ENCODE peak calls at places on chromosomes 11 and 22, in four cellular contexts. Y, Q, P and O are unnamed samples.

GRCh38 chr11:79007811-79008294 is 433.0 kb downstream of the TENM4 start:
- DNase-seq in Y (no peak), Q (no peak), P (no peak), O (no peak)

GRCh38 chr11:91857194-91857593 is 367.4 kb upstream of the FAT3 start:
- DNase-seq in Q (no peak), P (no peak), Y (no peak), O (no peak)

GRCh38 chr11:96388891-96389603 is 665 bp downstream of the CCDC82 start:
- DNase-seq in P (peak), Q (peak), Y (peak), O (peak)

GRCh38 chr11:68792400-68792955 is 41.2 kb upstream of the TESMIN start:
- DNase-seq in P (no peak), Q (no peak), Y (no peak), O (no peak)

GRCh38 chr11:44028401-44028800 is 19.4 kb upstream of the ACCSL start:
- DNase-seq in P (no peak), Y (no peak), Q (no peak), O (no peak)

GRCh38 chr11:47235163-47235562 is 13.5 kb downstream of the ACP2 start:
- DNase-seq in P (no peak), Q (no peak), Y (no peak), O (peak)

GRCh38 chr11:19602906-19603305 is 109.7 kb upstream of the NAV2 start:
- DNase-seq in Y (no peak), P (no peak), Q (no peak), O (no peak)

GRCh38 chr11:92886243-92886905 is 83.1 kb upstream of the MTNR1B start:
- DNase-seq in P (peak), Q (peak), Y (peak), O (peak)

GRCh38 chr11:10444725-10445286 is 10.3 kb upstream of the AMPD3 start:
- DNase-seq in Q (no peak), Y (no peak), P (no peak), O (peak)

GRCh38 chr11:61687420-61687819 is 7.2 kb downstream of the DAGLA start:
- DNase-seq in Y (no peak), P (no peak), Q (no peak), O (no peak)

GRCh38 chr11:85590848-85591483 is 36.2 kb downstream of the DLG2 start:
- DNase-seq in P (no peak), Y (no peak), Q (no peak), O (peak)

GRCh38 chr11:14861680-14862079 is 30.4 kb downstream of the CYP2R1 start:
- DNase-seq in Y (no peak), Q (no peak), P (no peak), O (no peak)

GRCh38 chr22:40153186-40153585 is 24.5 kb upstream of the TNRC6B start:
- DNase-seq in P (no peak), Q (no peak), Y (no peak), O (no peak)

GRCh38 chr11:95067828-95068244 is 1.1 kb downstream of the SRSF8 start:
- DNase-seq in Q (no peak), P (no peak), Y (no peak), O (no peak)

GRCh38 chr22:39545310-39546063 is 12.9 kb upstream of the RPS19BP1 start:
- DNase-seq in Q (peak), P (no peak), Y (peak), O (no peak)

GRCh38 chr11:7577883-7578242 is 64.1 kb downstream of the PPFIBP2 start:
- DNase-seq in Q (no peak), P (no peak), Y (no peak), O (peak)

GRCh38 chr11:84419576-84419975 is 1133.4 kb upstream of the CCDC90B start:
- DNase-seq in Q (no peak), P (no peak), Y (no peak), O (no peak)

GRCh38 chr11:59523541-59523940 is 12.2 kb downstream of the OR4D9 start:
- DNase-seq in Q (no peak), Y (no peak), P (no peak), O (no peak)

GRCh38 chr22:29079218-29079901 is 6.5 kb downstream of the KREMEN1 start:
- DNase-seq in Y (peak), Q (no peak), P (no peak), O (no peak)

GRCh38 chr22:48245119-48245485 is 1482.7 kb downstream of the TBC1D22A start:
- DNase-seq in Q (no peak), P (no peak), Y (no peak), O (no peak)

GRCh38 chr22:46936378-46936916 is 174.0 kb downstream of the TBC1D22A start:
- DNase-seq in Y (no peak), Q (no peak), P (no peak), O (no peak)

GRCh38 chr11:112762686-112763048 is 198.6 kb upstream of the NCAM1 start:
- DNase-seq in P (no peak), Y (no peak), Q (no peak), O (no peak)

GRCh38 chr22:39518996-39519680 is 1.2 kb upstream of the ATF4 start:
- DNase-seq in Q (no peak), P (no peak), Y (no peak), O (peak)

GRCh38 chr11:69922015-69922595 is 102.9 kb upstream of the FGF3 start:
- DNase-seq in Y (no peak), Q (peak), P (no peak), O (no peak)

GRCh38 chr22:49170053-49170452 is 657.6 kb downstream of the BRD1 start:
- DNase-seq in P (no peak), Q (peak), Y (no peak), O (no peak)

GRCh38 chr22:27801616-27802388 is at the start of gene MN1:
- DNase-seq in Q (peak), P (no peak), Y (no peak), O (peak)

GRCh38 chr11:118878187-118878586 is 5.5 kb upstream of the CXCR5 start:
- DNase-seq in P (no peak), Y (no peak), Q (no peak), O (no peak)
- TF ChIP-seq USF1 in P (no peak), Y (no peak), Q (no peak), O (no peak)

DNA sequence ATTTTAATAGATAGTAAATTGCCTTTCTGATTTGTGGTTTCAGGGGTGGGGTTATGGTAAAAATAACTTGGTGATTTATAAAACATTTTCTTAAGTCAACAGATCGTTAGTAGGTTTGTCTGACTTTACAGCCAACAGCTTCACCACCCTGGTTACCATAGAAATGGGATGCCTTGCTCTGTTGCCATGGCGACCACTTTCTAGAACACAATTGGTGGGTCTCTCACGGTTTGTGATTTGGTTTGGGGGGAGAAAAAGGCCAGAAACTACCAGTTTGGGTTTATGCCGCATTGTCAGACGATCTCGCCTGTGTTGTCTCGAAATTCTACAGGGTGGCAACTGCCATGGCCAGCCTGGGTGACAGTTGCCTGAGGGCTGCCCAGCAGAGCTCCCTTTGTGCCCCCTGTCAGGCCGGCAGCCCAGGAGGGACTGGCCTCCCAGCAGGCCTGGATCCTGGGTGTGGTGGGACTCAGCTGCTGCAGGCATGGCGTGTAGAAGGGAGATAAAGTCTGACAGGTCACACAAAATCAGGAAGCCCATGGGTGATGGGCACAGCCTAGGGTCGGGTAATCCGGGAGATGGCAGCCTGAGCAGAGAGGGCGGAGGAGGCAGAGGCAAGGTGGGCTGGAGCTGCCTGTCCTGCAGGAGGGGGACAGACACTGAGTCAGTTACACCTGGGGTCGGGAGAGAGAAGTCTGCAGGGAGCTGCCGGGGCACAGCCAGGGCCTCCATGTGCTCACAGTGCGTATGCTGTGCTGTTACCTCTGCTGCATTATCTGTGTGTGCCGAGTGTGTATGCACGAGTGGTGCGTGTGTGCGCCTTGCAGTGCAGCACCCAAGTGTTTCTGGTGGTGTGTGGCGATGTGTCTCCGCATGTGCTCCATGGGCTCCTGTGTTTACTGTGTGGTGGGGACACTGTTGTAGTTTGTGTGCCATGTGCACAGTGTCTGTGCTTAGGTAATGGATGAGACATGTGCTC is 31.1 kb downstream of the KCNC1 start:
- DNase-seq in P (no peak), Y (no peak), Q (no peak), O (peak)
- TF ChIP-seq USF1 in P (no peak), Y (no peak), Q (no peak), O (no peak)

DNA sequence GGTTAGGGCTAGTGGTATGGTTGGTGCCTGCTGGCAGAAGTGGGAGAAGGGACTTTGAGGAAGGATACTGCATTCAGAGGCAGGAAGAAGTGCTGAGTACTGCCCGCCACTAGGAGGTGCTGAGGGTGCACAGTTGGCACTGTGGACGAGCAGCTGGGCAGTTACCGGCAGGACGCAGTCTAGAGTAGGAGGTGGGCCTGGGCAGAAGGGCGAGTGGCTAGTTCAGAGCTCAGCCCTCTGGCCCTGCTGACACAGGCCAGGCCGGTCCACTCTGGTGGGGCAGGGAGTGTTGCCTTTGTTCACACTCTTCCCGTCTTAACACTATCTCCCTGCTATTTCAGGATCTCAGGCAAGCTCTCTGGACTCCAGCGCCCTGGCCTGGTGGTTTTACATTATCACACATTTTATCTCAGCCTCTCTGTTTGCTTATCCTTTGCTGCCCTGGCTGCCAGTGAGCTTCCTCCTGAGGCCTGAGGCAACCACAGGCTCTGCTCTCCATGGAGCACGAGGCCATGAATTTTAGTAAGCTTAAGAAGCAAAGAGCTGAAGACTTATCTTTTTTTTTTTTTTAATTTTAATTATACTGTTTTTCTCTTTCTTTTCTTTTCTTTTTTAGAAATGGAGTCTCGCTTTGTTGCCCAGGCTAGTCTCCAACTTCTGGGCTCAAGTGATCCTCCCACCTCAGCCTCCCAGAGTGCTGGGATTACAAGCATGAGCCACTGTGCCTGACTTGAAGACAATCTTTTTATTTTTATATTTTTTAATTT is 26.9 kb downstream of the SNAP29 start:
- DNase-seq in Q (peak), Y (peak), P (no peak), O (peak)
- TF ChIP-seq USF1 in Q (no peak), Y (no peak), P (no peak), O (no peak)

GRCh38 chr11:130527648-130528300 is 79.3 kb downstream of the ADAMTS15 start:
- DNase-seq in P (no peak), Y (no peak), Q (no peak), O (no peak)
- TF ChIP-seq USF1 in P (no peak), Y (no peak), Q (no peak), O (no peak)

DNA sequence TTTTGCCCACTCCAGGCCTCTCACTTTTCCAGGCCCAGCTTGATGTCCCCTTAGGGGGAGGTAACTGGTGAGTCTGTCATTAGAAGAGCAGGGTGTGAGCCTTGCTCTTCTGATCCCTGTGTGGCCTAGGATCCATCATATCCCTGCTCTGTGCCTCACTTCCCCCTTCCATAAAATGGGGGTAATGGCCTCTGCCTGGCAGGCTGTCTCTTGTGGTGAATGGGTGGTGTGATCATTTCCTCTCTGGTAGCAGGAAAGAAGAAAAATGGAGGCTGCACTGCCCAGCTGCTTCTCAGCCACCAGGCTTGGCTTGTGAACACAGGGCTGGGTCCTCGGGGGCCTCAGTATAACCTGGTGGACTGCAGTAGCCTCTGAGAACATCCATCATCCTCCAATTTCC is 5.6 kb downstream of the ARHGEF17 start:
- DNase-seq in Q (no peak), P (no peak), Y (no peak), O (no peak)
- TF ChIP-seq USF1 in Q (no peak), P (no peak), Y (no peak), O (no peak)

GRCh38 chr11:64885367-64886286 is 7.2 kb upstream of the EHD1 start:
- DNase-seq in P (no peak), Y (peak), Q (no peak), O (no peak)
- TF ChIP-seq USF1 in P (no peak), Y (peak), Q (no peak), O (no peak)

GRCh38 chr11:23079382-23079813 is 219.1 kb upstream of the CCDC179 start:
- DNase-seq in P (no peak), Q (no peak), Y (no peak), O (no peak)
- TF ChIP-seq USF1 in P (no peak), Q (no peak), Y (no peak), O (peak)